ENCODE peak calls at places on chromosomes 11 and 22, in eight cellular contexts. S is fibroblast of lung; A is tibial artery; J is HCT116; T is esophagus squamous epithelium; L is GM12878; U is CD4-positive, alpha-beta memory T cell; C is IMR-90. I is an unnamed sample. For H3K9me3 and H3K27me3, the result is how much of the 10 kb centered on the place peaks cover.

GRCh38 chr22:42964994-42965699 is 49.8 kb downstream of the PACSIN2 start:
- DNase-seq in S (no peak), A (no peak), J (peak), T (no peak), L (no peak), U (no peak), C (peak), I (no peak)

GRCh38 chr22:24450600-24450999 is 23.2 kb downstream of the ADORA2A start:
- DNase-seq in S (no peak), A (peak), J (no peak), T (no peak), L (no peak), U (no peak), C (no peak), I (no peak)

GRCh38 chr11:47558695-47559094 is 5.8 kb upstream of the CELF1 start:
- DNase-seq in S (no peak), A (no peak), J (no peak), T (no peak), L (no peak), U (no peak), C (no peak), I (no peak)

GRCh38 chr22:23079814-23080521 is 9.6 kb downstream of the GNAZ start:
- DNase-seq in S (no peak), A (no peak), J (no peak), T (no peak), L (no peak), U (no peak), C (no peak), I (no peak)

GRCh38 chr11:69531717-69532088 is 50.2 kb downstream of the LINC01488 start:
- DNase-seq in S (no peak), A (no peak), J (no peak), T (no peak), L (no peak), U (no peak), C (no peak), I (no peak)

GRCh38 chr11:4025248-4025956 is 69.2 kb upstream of the RRM1 start:
- DNase-seq in S (peak), A (no peak), J (no peak), T (no peak), L (no peak), U (no peak), C (peak), I (no peak)

GRCh38 chr11:119316729-119317591 is at the start of gene MCAM:
- DNase-seq in S (peak), A (peak), J (no peak), T (no peak), L (no peak), U (no peak), C (peak), I (peak)

GRCh38 chr22:22431271-22432220 is 77.0 kb downstream of the ZNF280B start:
- DNase-seq in S (peak), A (no peak), J (peak), T (no peak), L (no peak), U (peak), C (peak), I (peak)

GRCh38 chr11:61279934-61280656 is 15.0 kb downstream of the VWCE start:
- DNase-seq in S (peak), A (no peak), J (no peak), T (no peak), L (no peak), U (no peak), C (peak), I (peak)

DNA sequence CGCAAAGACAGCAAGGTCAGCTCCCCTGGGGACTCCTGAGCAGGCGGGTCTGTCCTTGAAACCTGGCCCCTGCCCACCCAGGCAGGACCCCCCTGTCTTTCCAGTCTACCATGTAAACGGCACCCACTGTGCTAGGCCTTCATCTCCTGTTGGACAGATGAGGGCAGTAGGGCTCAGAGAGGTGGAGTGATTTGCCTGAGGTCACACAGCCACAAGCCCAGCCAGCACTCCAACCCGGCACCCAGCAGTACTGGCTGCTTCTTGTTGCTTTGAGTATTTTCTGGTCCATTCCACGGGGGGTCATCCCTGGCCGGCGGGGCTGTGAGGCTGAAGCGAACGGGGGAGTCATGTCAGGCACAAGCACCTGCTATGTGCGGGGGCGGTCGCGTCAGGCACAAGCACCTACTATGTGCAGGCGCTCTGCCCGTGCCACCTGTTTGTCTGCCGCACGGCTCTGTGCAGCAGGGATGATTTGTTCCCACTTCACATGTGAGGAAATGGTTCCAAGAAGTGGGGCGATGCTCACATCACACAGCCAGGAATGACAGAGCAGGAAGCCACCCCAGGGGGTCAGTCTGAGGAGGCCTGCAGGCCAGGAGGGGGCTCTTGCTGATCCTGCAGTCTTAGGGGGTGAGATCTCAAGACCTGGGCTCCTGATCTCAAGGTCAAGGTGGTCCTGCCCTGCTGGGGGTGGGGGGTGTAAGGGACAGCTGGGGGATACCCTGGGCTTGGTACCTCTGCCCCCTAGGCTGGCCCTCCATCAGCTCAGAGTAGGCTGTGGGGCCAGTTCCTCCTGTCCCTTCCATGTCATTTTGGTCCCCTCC is 110.7 kb downstream of the CACNA1I start:
- DNase-seq in S (no peak), A (no peak), J (no peak), T (no peak), L (no peak), U (no peak), C (no peak), I (no peak)
- H3K4me3 ChIP-seq in S (no peak), A (no peak), J (no peak), T (no peak), L (no peak), U (no peak), C (no peak), I (no peak)

GRCh38 chr11:133337905-133338536 is 194.3 kb downstream of the OPCML start:
- DNase-seq in S (no peak), A (no peak), J (no peak), T (no peak), L (no peak), U (no peak), C (no peak), I (no peak)
- H3K9me3 ChIP-seq in S (under half), A (under half), J (under half), T (under half), L (under half), U (under half), C (under half), I (under half)

DNA sequence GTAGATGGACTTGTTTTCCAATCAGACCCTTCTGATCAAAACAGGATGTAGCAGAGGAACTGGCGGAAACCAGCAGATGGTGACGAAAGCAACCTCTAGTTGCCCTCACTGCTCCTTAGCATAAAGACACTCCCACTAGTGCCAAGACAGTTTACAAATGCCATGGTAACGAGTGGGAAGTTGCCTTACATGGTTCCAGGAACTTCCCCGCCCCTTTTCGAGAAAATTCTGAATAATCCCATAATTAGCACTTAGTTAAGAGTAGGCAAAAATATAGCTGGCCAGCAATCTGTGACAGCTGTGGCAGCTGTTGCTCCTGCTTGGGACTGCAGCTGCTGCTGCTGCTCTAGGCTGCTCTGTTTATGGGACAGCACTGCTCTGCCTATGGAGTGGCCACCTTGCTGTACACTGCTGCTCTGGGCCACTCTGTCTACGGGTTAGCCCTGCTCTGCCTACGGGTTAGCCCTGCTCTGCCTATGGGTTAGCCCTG is 33.4 kb upstream of the SORL1 start:
- DNase-seq in S (no peak), A (no peak), J (no peak), T (no peak), L (no peak), U (peak), C (no peak), I (no peak)
- H3K27me3 ChIP-seq in S (under half), A (under half), J (under half), T (under half), L (under half), U (under half), C (under half), I (under half)

GRCh38 chr11:553949-554398 is 6.6 kb downstream of the LMNTD2 start:
- DNase-seq in S (no peak), A (no peak), J (no peak), T (no peak), L (no peak), U (no peak), C (no peak), I (no peak)

GRCh38 chr11:555500-556174 is 4.9 kb downstream of the LMNTD2 start:
- DNase-seq in S (no peak), A (no peak), J (no peak), T (no peak), L (no peak), U (peak), C (no peak), I (no peak)

GRCh38 chr11:553083-553948 is 7.2 kb downstream of the LMNTD2 start:
- DNase-seq in S (no peak), A (no peak), J (no peak), T (no peak), L (no peak), U (peak), C (no peak), I (no peak)

GRCh38 chr11:554824-555499 is 5.6 kb downstream of the LMNTD2 start:
- DNase-seq in S (peak), A (no peak), J (peak), T (no peak), L (no peak), U (peak), C (no peak), I (peak)

DNA sequence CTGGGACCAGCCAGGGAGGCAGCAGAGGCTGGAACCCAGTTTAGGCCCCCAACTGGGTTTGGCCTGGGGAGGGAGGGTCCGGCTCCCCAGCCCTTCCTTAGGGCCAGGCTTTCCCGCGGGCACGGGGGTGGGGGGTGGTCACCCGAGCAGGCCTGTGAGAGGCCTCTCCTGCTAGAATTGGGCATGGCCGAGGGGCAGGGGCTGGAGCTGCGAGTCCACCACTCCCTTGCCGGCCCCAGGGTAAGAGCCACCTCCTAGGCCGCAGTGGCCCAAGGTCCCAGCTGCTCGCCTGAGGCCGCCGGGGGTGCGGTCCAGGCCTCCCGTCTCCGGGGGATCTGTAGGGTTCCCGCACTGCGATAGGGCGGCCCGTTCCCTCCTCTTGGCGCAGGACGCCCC is 6.1 kb downstream of the LMNTD2 start:
- DNase-seq in S (no peak), A (no peak), J (no peak), T (no peak), L (no peak), U (peak), C (no peak), I (no peak)
- H3K4me3 ChIP-seq in S (no peak), A (no peak), J (peak), T (peak), L (peak), U (peak), C (no peak), I (no peak)

DNA sequence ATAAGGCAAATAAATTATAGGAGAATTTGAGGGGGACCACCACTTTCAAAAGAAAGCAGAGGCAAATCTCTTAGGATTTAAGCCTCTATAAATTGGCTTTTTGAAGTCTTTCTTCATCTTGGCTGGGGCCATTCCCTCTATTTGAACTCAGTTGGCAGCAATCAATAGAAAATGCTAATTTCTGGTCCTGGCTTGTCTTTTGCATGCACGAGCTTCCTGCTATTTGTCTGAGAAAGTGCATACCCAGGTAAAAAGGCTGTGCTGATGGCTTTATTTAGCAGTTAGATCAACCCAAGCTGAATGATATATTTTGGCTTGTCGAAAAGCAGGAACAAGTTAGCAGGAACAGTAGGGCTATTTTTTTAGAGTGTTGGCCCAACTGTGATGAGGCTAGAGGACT is 64.1 kb upstream of the GRAMD1B start:
- DNase-seq in S (no peak), A (no peak), J (no peak), T (no peak), L (no peak), U (no peak), C (no peak), I (no peak)
- H3K9me3 ChIP-seq in S (under half), A (under half), J (under half), T (under half), L (under half), U (under half), C (under half), I (under half)

DNA sequence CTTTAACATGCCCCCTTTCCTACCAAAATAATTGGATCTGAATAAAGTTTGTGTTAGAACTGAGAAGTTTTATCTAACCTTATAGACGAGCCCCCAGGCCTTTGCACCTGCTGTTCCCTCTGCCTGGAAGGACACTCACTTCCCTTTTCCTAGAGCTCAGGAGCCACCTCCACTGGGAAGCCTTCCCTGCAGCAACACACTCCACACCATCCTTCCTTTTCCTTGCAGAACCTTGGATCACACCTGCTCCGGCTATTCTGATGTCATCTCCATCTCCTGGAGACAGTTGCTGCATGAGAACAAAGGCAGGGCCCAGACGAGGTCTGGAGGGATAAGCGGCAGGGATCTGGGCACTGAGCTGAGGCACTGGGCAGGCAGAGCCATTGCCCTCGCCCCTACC is 22.6 kb upstream of the MYOD1 start:
- DNase-seq in S (no peak), A (no peak), J (no peak), T (no peak), L (no peak), U (no peak), C (no peak), I (no peak)
- H3K27me3 ChIP-seq in S (under half), A (under half), J (under half), T (half or more), L (under half), U (under half), C (under half), I (under half)

I was measured in MG63.